ENCODE peak calls at places on chromosomes 1 and 21, in five cellular contexts. W is naive thymus-derived CD4-positive, alpha-beta T cell; H is Peyer's patch; J is AG09309; S is mesendoderm. F is an unnamed sample.

GRCh38 chr1:188363943-188364342 is 1535.2 kb downstream of the PLA2G4A start:
- DNase-seq in J (no peak), W (no peak), S (no peak), H (no peak), F (no peak)

GRCh38 chr1:1388078-1388472 is 11.1 kb downstream of the CCNL2 start:
- DNase-seq in J (no peak), W (no peak), H (no peak), S (no peak), F (no peak)

GRCh38 chr1:28518745-28519341 is 13.0 kb downstream of the RCC1 start:
- DNase-seq in S (peak; percentile 79), J (no peak), W (no peak), H (no peak), F (peak; percentile 69)

GRCh38 chr21:42663860-42664535 is 10.6 kb downstream of the PDE9A start:
- DNase-seq in H (no peak), W (no peak), J (no peak), S (no peak), F (no peak)

GRCh38 chr1:94063379-94063778 is 57.6 kb downstream of the ABCA4 start:
- DNase-seq in W (no peak), S (peak; percentile 48), J (peak; percentile 48), H (no peak), F (no peak)

GRCh38 chr1:232334246-232334645 is 295.7 kb downstream of the SIPA1L2 start:
- DNase-seq in J (no peak), W (no peak), S (no peak), H (no peak), F (no peak)

GRCh38 chr1:230222678-230223077 is 155.6 kb downstream of the GALNT2 start:
- DNase-seq in J (no peak), S (no peak), H (no peak), W (no peak), F (no peak)

GRCh38 chr1:225907341-225907740 is 16.7 kb downstream of the PYCR2 start:
- DNase-seq in J (no peak), S (no peak), H (no peak), W (no peak), F (no peak)

GRCh38 chr21:38869946-38870345 is 64.2 kb downstream of the ETS2 start:
- DNase-seq in J (no peak), H (no peak), S (peak; percentile 5), W (no peak), F (no peak)

GRCh38 chr1:47333578-47333921 is at the start of gene CMPK1:
- DNase-seq in H (peak; percentile 81), S (peak; percentile 87), J (peak; percentile 59), W (peak; percentile 64), F (peak; percentile 83)

GRCh38 chr1:211638723-211639122 is 36.7 kb downstream of the NEK2 start:
- DNase-seq in W (no peak), H (no peak), J (no peak), S (no peak), F (no peak)

GRCh38 chr1:22689505-22689904 is 21.1 kb upstream of the EPHB2 start:
- DNase-seq in S (peak; percentile 73), J (peak; percentile 72), H (no peak), W (no peak), F (no peak)

DNA sequence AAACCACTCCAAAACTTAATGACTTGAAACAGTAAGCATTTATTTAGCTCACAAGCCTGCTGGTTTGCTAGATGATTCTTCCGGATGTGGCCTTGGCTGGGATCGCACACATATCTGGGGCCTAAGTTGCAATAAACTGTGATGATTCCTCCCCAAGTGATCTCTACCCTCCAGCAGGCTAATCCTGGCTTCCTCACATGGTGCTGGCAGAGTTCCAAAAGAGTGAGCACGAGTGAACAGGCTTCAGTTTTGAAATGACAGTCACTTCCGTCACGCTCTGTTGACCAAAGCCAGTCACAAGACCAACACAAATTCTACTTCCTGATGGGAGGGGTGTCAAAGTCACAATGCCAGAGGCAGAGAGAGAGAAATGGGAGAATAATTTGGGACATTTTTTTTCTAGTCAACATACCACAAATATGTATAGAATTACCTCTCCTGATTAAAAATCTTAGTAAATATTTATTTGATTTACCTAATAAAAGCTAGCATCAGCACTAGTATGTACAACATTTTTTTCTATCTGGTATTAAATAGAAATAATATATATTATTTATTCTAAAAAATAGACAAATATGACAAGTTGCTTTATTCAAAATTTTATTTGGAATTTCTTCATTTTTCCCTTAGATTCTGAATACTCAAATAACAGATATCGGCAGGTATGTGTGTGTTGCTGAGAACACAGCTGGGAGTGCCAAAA is 292.7 kb downstream of the TPR start:
- DNase-seq in W (no peak), H (peak; percentile 83), S (peak; percentile 2), J (peak; percentile 49), F (peak; percentile 37)
- H3K4me3 ChIP-seq in W (no peak overlapping the region), H (no peak overlapping the region), S (no peak overlapping the region), J (no peak overlapping the region), F (no peak overlapping the region)

DNA sequence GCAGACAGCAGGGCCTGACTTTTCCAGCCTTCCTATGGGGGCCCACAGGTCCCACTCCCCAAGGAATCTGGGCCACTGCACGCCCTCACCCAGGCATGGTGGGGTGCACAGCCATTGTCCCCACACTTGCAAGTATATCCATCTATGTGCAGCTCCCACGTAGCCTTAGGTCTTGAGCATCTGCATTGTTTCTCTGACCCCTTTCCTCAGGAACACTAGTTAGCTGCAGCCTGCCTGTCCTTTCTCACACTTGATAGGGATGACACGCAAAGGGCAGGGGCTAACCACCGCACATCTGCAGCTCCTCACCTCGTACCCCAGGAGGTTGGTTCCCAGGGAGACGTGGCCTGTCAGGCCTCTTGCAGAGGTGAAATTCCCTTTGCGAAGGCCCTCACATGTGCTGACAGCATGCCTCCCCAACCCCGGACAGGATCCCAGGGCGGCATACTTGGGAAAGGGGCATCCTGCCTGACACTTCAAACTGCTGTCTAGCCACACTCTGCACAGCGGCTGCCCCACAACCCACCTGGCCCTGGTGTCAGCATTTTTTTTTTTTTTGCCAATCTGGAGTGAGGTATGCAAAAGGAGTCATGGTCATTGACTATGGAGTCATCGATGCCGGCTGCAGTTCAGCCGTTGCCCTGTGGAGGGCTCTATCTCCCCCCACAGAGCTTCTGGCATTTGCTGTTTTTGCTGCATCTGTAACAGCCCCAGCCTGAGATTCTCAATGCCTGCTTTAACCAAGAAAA is 5.0 kb downstream of the JMJD4 start:
- DNase-seq in H (peak; percentile 38), J (peak; percentile 11), W (no peak), S (peak; percentile 86), F (peak; percentile 39)
- H3K4me3 ChIP-seq in H (no peak overlapping the region), J (no peak overlapping the region), W (no peak overlapping the region), S (no peak overlapping the region), F (no peak overlapping the region)

GRCh38 chr1:150257624-150258274 is at the start of gene CA14:
- DNase-seq in J (no peak), W (no peak), S (peak; percentile 86), H (no peak), F (no peak)
- H3K4me3 ChIP-seq in J (no peak within 1 kb of the TSS), W (no peak within 1 kb of the TSS), S (peak within 1 kb of the TSS; percentile 55), H (no peak within 1 kb of the TSS), F (no peak within 1 kb of the TSS)

GRCh38 chr1:246788895-246789338 is 64.7 kb downstream of the SCCPDH start:
- DNase-seq in H (no peak), W (no peak), J (no peak), S (no peak), F (no peak)
- H3K4me3 ChIP-seq in H (peak overlapping the region; percentile 33), W (no peak overlapping the region), J (no peak overlapping the region), S (no peak overlapping the region), F (no peak overlapping the region)